ENCODE peak calls at places on chromosomes 13 and 19, in five cellular contexts. H, N, V, O and B are unnamed samples.

GRCh38 chr13:100461309-100462035 is 127.1 kb downstream of the GGACT start:
- DNase-seq in H (no peak), N (no peak), V (no peak), O (no peak), B (no peak)

GRCh38 chr13:97434417-97435296 is 688 bp downstream of the RAP2A start:
- DNase-seq in H (peak; percentile 43), N (no peak), V (peak; percentile 17), O (peak; percentile 31), B (peak; percentile 37)

GRCh38 chr13:46521921-46522691 is 30.9 kb upstream of the LRCH1 start:
- DNase-seq in H (no peak), N (no peak), V (no peak), O (no peak), B (no peak)

GRCh38 chr13:95207769-95208366 is 93.4 kb downstream of the ABCC4 start:
- DNase-seq in H (no peak), N (peak; percentile 61), V (no peak), O (no peak), B (no peak)

GRCh38 chr19:4206818-4207484 is 22.4 kb upstream of the EBI3 start:
- DNase-seq in H (no peak), N (no peak), V (no peak), O (peak; percentile 82), B (no peak)

GRCh38 chr13:32267836-32268439 is 47.2 kb downstream of the ZAR1L start:
- DNase-seq in H (peak; percentile 61), N (no peak), V (no peak), O (no peak), B (peak; percentile 57)

GRCh38 chr19:48645652-48646191 is at the start of gene CA11:
- DNase-seq in H (no peak), N (no peak), V (no peak), O (peak; percentile 68), B (no peak)

GRCh38 chr19:12821761-12822160 is 12.6 kb downstream of the RTBDN start:
- DNase-seq in H (no peak), N (no peak), V (no peak), O (no peak), B (no peak)

GRCh38 chr13:83019986-83020385 is 862.3 kb downstream of the SLITRK1 start:
- DNase-seq in H (no peak), N (no peak), V (no peak), O (no peak), B (no peak)

GRCh38 chr19:49512970-49513745 is 697 bp downstream of the FCGRT start:
- DNase-seq in H (peak; percentile 75), N (no peak), V (peak; percentile 54), O (no peak), B (peak; percentile 59)

GRCh38 chr19:44671400-44671799 is at the start of gene CEACAM19:
- DNase-seq in H (no peak), N (no peak), V (no peak), O (no peak), B (no peak)

GRCh38 chr19:51440846-51441409 is 17.3 kb downstream of the SIGLEC8 start:
- DNase-seq in H (no peak), N (peak; percentile 70), V (no peak), O (peak; percentile 24), B (no peak)

GRCh38 chr19:24073807-24074206 is 13.2 kb upstream of the ZNF254 start:
- DNase-seq in H (peak; percentile 16), N (no peak), V (no peak), O (no peak), B (peak; percentile 31)

GRCh38 chr19:17405250-17406038 is at the start of gene BST2:
- DNase-seq in H (peak; percentile 51), N (peak; percentile 92), V (peak; percentile 27), O (no peak), B (peak; percentile 64)

GRCh38 chr19:27911122-27911898 is 1301.6 kb downstream of the UQCRFS1 start:
- DNase-seq in H (no peak), N (no peak), V (no peak), O (no peak), B (no peak)

GRCh38 chr13:30844548-30845296 is 61.3 kb upstream of the MEDAG start:
- DNase-seq in H (no peak), N (no peak), V (no peak), O (peak; percentile 19), B (no peak)

GRCh38 chr13:44211286-44211685 is 162.3 kb upstream of the SERP2 start:
- DNase-seq in H (no peak), N (no peak), V (no peak), O (no peak), B (no peak)

DNA sequence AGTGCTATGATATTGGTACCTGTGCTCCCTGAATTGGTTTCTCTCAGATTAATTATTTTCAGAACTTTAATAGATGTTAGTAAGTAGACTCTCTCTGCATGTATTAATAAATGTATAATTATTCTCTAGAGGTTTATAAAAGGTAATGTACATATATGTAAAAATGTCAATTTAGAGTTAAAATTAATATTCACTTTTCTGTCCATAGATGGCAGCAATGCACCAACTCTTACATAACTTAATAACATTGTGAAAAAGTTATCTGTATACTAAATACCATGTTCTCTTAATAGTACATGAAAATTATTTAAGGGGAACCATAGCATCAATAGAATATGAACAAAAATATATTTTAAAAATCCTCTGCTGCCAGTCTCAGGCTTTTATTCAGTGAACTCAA is 515.0 kb upstream of the KLHL1 start:
- DNase-seq in H (no peak), N (peak; percentile 1), V (no peak), O (no peak), B (no peak)
- TF ChIP-seq CTCF in H (peak; percentile 15), N (no peak), V (peak; percentile 26), O (peak; percentile 26), B (no peak)

GRCh38 chr19:30227071-30227621 is 145.0 kb upstream of the ZNF536 start:
- DNase-seq in H (no peak), N (no peak), V (no peak), O (no peak), B (no peak)
- TF ChIP-seq EP300 in H (no peak), N (no peak), V (no peak), O (no peak), B (no peak)

GRCh38 chr19:16265890-16266585 is 58.6 kb upstream of the KLF2 start:
- DNase-seq in H (no peak), N (no peak), V (no peak), O (no peak), B (no peak)
- H3K4me1 ChIP-seq in H (no peaks in the 10 kb centered on the region), N (peaks cover 13% of the 10 kb centered on the region), V (peaks cover 18% of the 10 kb centered on the region), O (peaks cover 24% of the 10 kb centered on the region), B (peaks cover 35% of the 10 kb centered on the region)

GRCh38 chr13:76019421-76020044 is 383.4 kb downstream of the LMO7 start:
- DNase-seq in H (no peak), N (no peak), V (no peak), O (peak; percentile 18), B (no peak)
- TF ChIP-seq CTCF in H (peak; percentile 6), N (peak; percentile 23), V (peak; percentile 38), O (peak; percentile 22), B (no peak)